ENCODE peak calls at places on chromosomes 3 and 15, in ten cellular contexts. I is GM12864; G is stomach; A is heart right ventricle; U is tibial nerve; V is OCI-LY7; H is AG04450; Z is foreskin fibroblast; T is CD8-positive, alpha-beta T cell; E is cardiac fibroblast. O is an unnamed sample.

GRCh38 chr3:129855454-129856419 is 37.8 kb downstream of the TMCC1 start:
- DNase-seq in I (no peak), G (no peak), A (no peak), U (no peak), V (no peak), H (peak), Z (peak), T (no peak), E (peak), O (no peak)

GRCh38 chr15:29888651-29889050 is 66.4 kb upstream of the TJP1 start:
- DNase-seq in I (no peak), G (no peak), A (peak), U (no peak), V (no peak), H (peak), Z (peak), T (no peak), E (peak), O (no peak)

GRCh38 chr15:71052356-71052755 is 62.9 kb upstream of the THSD4 start:
- DNase-seq in I (no peak), G (no peak), A (no peak), U (no peak), V (no peak), H (no peak), Z (peak), T (no peak), E (peak), O (no peak)

GRCh38 chr3:108305484-108306172 is 9.3 kb downstream of the HHLA2 start:
- DNase-seq in I (no peak), G (peak), A (no peak), U (no peak), V (no peak), H (no peak), Z (no peak), T (no peak), E (no peak), O (no peak)

GRCh38 chr3:123552095-123552714 is 32.6 kb downstream of the HACD2 start:
- DNase-seq in I (no peak), G (no peak), A (no peak), U (no peak), V (peak), H (no peak), Z (peak), T (no peak), E (peak), O (no peak)

GRCh38 chr3:55380561-55380960 is 106.5 kb downstream of the WNT5A start:
- DNase-seq in I (no peak), G (no peak), A (no peak), U (no peak), V (no peak), H (no peak), Z (no peak), T (no peak), E (no peak), O (no peak)

GRCh38 chr3:89411211-89411610 is 303.8 kb downstream of the EPHA3 start:
- DNase-seq in I (no peak), G (no peak), A (no peak), U (no peak), V (no peak), H (no peak), Z (no peak), T (no peak), E (no peak), O (no peak)

GRCh38 chr3:126535636-126536035 is 11.7 kb downstream of the CHST13 start:
- DNase-seq in I (no peak), G (no peak), A (no peak), U (no peak), V (no peak), H (no peak), Z (no peak), T (no peak), E (no peak), O (no peak)

GRCh38 chr3:183583331-183584245 is 28.1 kb upstream of the KLHL6 start:
- DNase-seq in I (no peak), G (no peak), A (no peak), U (no peak), V (peak), H (no peak), Z (no peak), T (no peak), E (no peak), O (no peak)

GRCh38 chr3:65548848-65549625 is 489.7 kb downstream of the MAGI1 start:
- DNase-seq in I (no peak), G (no peak), A (peak), U (no peak), V (no peak), H (no peak), Z (peak), T (no peak), E (no peak), O (no peak)

GRCh38 chr3:87390821-87391220 is 114.4 kb upstream of the POU1F1 start:
- DNase-seq in I (no peak), G (no peak), A (no peak), U (no peak), V (peak), H (no peak), Z (no peak), T (no peak), E (no peak), O (no peak)

GRCh38 chr15:78280289-78281072 is 16.1 kb downstream of the DNAJA4 start:
- DNase-seq in I (no peak), G (no peak), A (no peak), U (no peak), V (no peak), H (no peak), Z (peak), T (no peak), E (no peak), O (no peak)

GRCh38 chr3:58013973-58014649 is 5.9 kb downstream of the FLNB start:
- DNase-seq in I (no peak), G (peak), A (peak), U (peak), V (no peak), H (peak), Z (peak), T (no peak), E (peak), O (peak)

GRCh38 chr3:138854940-138855339 is 20.2 kb upstream of the PIK3CB start:
- DNase-seq in I (no peak), G (no peak), A (no peak), U (no peak), V (no peak), H (no peak), Z (no peak), T (no peak), E (no peak), O (no peak)

GRCh38 chr15:61049934-61050333 is 179.2 kb downstream of the RORA start:
- DNase-seq in I (no peak), G (peak), A (no peak), U (no peak), V (no peak), H (peak), Z (peak), T (no peak), E (peak), O (no peak)

GRCh38 chr3:77563012-77563411 is 523.1 kb downstream of the ROBO2 start:
- DNase-seq in I (no peak), G (peak), A (no peak), U (no peak), V (no peak), H (no peak), Z (no peak), T (no peak), E (no peak), O (no peak)

GRCh38 chr3:77466562-77466961 is 426.7 kb downstream of the ROBO2 start:
- DNase-seq in I (no peak), G (no peak), A (no peak), U (no peak), V (no peak), H (no peak), Z (no peak), T (no peak), E (no peak), O (no peak)

GRCh38 chr15:57461541-57461940 is 85.2 kb downstream of the CGNL1 start:
- DNase-seq in I (no peak), G (no peak), A (no peak), U (no peak), V (no peak), H (no peak), Z (no peak), T (no peak), E (no peak), O (no peak)

GRCh38 chr3:107588217-107588616 is 65.5 kb downstream of the BBX start:
- DNase-seq in I (no peak), G (no peak), A (no peak), U (no peak), V (no peak), H (no peak), Z (no peak), T (no peak), E (no peak), O (no peak)

GRCh38 chr3:23612296-23612891 is 193.4 kb upstream of the UBE2E1 start:
- DNase-seq in I (no peak), G (no peak), A (peak), U (no peak), V (no peak), H (peak), Z (peak), T (no peak), E (peak), O (no peak)

GRCh38 chr3:40292637-40293036 is 16.9 kb upstream of the EIF1B start:
- DNase-seq in I (no peak), G (no peak), A (peak), U (no peak), V (no peak), H (no peak), Z (no peak), T (no peak), E (no peak), O (no peak)

GRCh38 chr3:45988804-45989203 is 6.8 kb downstream of the FYCO1 start:
- DNase-seq in I (no peak), G (no peak), A (no peak), U (no peak), V (no peak), H (no peak), Z (peak), T (no peak), E (peak), O (peak)

GRCh38 chr3:196708467-196708866 is 3.6 kb downstream of the CEP19 start:
- DNase-seq in I (no peak), G (no peak), A (no peak), U (no peak), V (no peak), H (no peak), Z (peak), T (no peak), E (peak), O (no peak)

GRCh38 chr3:18036486-18036885 is 294.1 kb upstream of the TBC1D5 start:
- DNase-seq in I (no peak), G (no peak), A (no peak), U (no peak), V (no peak), H (no peak), Z (no peak), T (no peak), E (no peak), O (no peak)
- H3K4me3 ChIP-seq in I (no peak), G (no peak), A (no peak), U (no peak), V (no peak), H (no peak), Z (no peak), T (no peak), E (no peak), O (no peak)

DNA sequence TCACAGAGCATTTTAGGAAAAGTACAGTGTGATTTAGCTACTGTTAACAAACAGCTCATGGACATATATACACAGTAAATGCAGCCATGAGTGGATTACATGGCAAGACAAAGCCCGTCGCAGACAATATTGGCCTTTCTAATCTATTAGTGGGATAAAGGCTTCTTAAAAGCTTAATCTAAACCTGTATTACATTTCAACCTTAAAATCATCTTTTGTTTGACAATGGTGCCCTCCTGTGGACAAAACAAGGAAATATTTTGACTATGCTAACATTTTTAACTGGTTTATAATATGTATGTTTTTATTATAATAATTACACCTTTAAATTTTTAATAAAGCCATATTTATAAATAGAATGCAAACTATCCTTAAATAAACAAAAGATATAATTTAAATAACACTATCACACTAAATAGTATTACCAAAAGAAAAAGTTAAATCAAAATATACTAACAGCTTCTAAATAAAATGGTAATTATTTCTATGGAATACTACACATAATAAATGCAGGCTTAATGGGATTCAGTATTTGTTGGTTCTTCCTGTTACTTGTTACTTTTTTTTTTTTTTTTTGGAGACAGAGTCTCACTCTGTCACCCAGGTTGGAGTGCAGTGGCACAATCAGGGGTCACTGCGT is 38.6 kb downstream of the TAFA4 start:
- DNase-seq in I (no peak), G (no peak), A (no peak), U (no peak), V (peak), H (no peak), Z (peak), T (no peak), E (peak), O (peak)
- TF ChIP-seq CTCF in I (peak), G (peak), A (peak), U (peak), V (peak), H (peak), Z (no peak), T (peak), E (peak), O (peak)

DNA sequence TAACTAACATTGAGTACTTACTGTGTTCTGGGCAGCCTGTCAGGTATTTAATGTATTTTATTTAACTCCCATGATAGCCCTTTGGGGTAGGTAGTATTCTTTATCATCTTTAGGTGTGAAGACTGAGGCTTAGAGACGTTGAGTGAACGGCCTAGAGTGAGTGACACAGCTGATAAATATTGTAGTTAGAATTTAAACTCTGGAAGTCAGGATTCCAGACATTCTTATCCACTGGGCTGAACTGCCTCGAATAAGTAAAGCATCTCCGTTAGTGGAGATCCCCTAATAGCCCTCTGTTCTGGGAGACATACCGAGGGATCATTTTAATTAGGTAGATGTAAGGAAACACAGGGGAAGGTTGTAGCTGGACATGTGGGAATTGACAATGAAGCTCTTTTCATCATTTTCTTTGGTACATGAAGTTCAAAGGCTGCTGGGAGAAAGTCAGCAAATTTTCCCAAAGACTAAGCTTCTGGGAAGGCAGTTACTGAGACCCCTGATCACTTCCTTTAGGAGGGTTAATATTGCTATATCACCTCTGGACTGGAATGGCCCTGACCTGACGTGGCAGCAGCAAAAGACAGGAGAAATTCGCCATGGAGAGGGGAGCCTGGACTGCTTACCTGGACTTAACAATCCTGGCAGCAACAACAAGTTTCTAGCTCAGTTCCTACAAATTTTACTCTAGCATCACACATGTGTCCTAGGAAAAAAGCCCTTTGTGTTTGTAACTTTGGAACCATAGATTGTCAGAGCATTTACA is 11.7 kb upstream of the PDCD6IP start:
- DNase-seq in I (no peak), G (no peak), A (no peak), U (no peak), V (no peak), H (no peak), Z (no peak), T (no peak), E (no peak), O (no peak)
- H3K4me3 ChIP-seq in I (peak), G (peak), A (peak), U (no peak), V (no peak), H (peak), Z (peak), T (no peak), E (peak), O (no peak)

DNA sequence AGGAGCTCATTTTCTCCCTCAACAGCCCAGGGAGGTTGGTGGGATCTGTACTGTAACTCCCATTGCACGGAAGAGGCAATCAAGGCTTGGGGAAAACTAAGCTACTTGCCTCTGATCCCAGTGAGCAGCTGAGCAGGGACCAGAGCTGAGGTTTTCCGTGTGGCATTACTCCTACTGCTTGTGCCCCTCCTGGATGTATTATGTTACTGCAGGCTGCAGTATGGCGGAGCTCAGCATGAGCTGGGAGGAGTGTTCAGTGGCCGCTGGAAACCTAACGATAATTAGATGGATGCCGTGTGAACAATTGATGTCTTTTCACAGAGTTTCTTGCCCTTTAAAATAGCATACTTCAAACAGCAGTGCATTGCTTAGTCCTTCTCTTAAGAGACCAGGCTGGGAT is 2.0 kb upstream of the TPRG1 start:
- DNase-seq in I (no peak), G (no peak), A (no peak), U (no peak), V (peak), H (no peak), Z (no peak), T (no peak), E (no peak), O (no peak)
- TF ChIP-seq CTCF in I (peak), G (no peak), A (no peak), U (no peak), V (peak), H (peak), Z (no peak), T (no peak), E (peak), O (no peak)

GRCh38 chr3:71062037-71062919 is 521.2 kb downstream of the FOXP1 start:
- DNase-seq in I (no peak), G (no peak), A (no peak), U (no peak), V (no peak), H (no peak), Z (peak), T (no peak), E (peak), O (no peak)

GRCh38 chr3:71061581-71061980 is 521.9 kb downstream of the FOXP1 start:
- DNase-seq in I (no peak), G (no peak), A (no peak), U (no peak), V (no peak), H (no peak), Z (no peak), T (no peak), E (no peak), O (no peak)

GRCh38 chr3:71061037-71061436 is 522.5 kb downstream of the FOXP1 start:
- DNase-seq in I (no peak), G (no peak), A (no peak), U (no peak), V (no peak), H (no peak), Z (no peak), T (no peak), E (peak), O (no peak)

GRCh38 chr3:71062920-71063767 is 520.4 kb downstream of the FOXP1 start:
- DNase-seq in I (no peak), G (no peak), A (no peak), U (no peak), V (no peak), H (no peak), Z (peak), T (no peak), E (peak), O (no peak)

GRCh38 chr3:71060536-71060935 is 523.0 kb downstream of the FOXP1 start:
- DNase-seq in I (no peak), G (no peak), A (no peak), U (no peak), V (no peak), H (no peak), Z (no peak), T (no peak), E (no peak), O (no peak)
- H3K4me3 ChIP-seq in I (no peak), G (no peak), A (no peak), U (no peak), V (no peak), H (no peak), Z (no peak), T (peak), E (no peak), O (no peak)

GRCh38 chr15:31352911-31353811 is 26.5 kb downstream of the KLF13 start:
- DNase-seq in I (peak), G (peak), A (peak), U (no peak), V (peak), H (peak), Z (peak), T (peak), E (peak), O (no peak)
- TF ChIP-seq CTCF in I (no peak), G (no peak), A (no peak), U (no peak), V (peak), H (no peak), Z (no peak), T (no peak), E (no peak), O (no peak)

GRCh38 chr3:128073807-128074206 is 21.6 kb downstream of the SEC61A1 start:
- DNase-seq in I (no peak), G (no peak), A (no peak), U (no peak), V (no peak), H (no peak), Z (peak), T (no peak), E (peak), O (no peak)

GRCh38 chr3:128076465-128076782 is 24.2 kb downstream of the SEC61A1 start:
- DNase-seq in I (no peak), G (no peak), A (no peak), U (no peak), V (no peak), H (no peak), Z (no peak), T (no peak), E (no peak), O (no peak)

GRCh38 chr3:128076783-128077624 is 24.8 kb downstream of the SEC61A1 start:
- DNase-seq in I (no peak), G (peak), A (no peak), U (no peak), V (no peak), H (no peak), Z (peak), T (no peak), E (no peak), O (no peak)

GRCh38 chr3:128074851-128075515 is 22.7 kb downstream of the SEC61A1 start:
- DNase-seq in I (no peak), G (no peak), A (no peak), U (no peak), V (no peak), H (no peak), Z (no peak), T (no peak), E (peak), O (no peak)

GRCh38 chr3:128075516-128076464 is 23.6 kb downstream of the SEC61A1 start:
- DNase-seq in I (no peak), G (peak), A (peak), U (peak), V (peak), H (peak), Z (peak), T (peak), E (peak), O (peak)
- H3K4me3 ChIP-seq in I (peak), G (peak), A (peak), U (peak), V (no peak), H (peak), Z (peak), T (peak), E (peak), O (no peak)